ENCODE peak calls at places on chromosome 4, in eight cellular contexts. K is fibroblast of the conjunctiva; M is nephron progenitor cell; V is PC-3; Q is RCC 7860; Z is effector memory CD8-positive, alpha-beta T cell; I is smooth muscle cell of the brain vasculature; N is brain microvascular endothelial cell. O is an unnamed sample.

GRCh38 chr4:5424211-5424610 is 284.1 kb downstream of the EVC2 start:
- DNase-seq in K (no peak), M (no peak), V (no peak), Q (no peak), Z (no peak), I (no peak), N (no peak), O (no peak)

GRCh38 chr4:88382621-88383020 is 4.0 kb downstream of the HERC6 start:
- DNase-seq in K (no peak), M (no peak), V (no peak), Q (no peak), Z (peak), I (no peak), N (no peak), O (no peak)

GRCh38 chr4:182085051-182085480 is 158.1 kb upstream of the TENM3 start:
- DNase-seq in K (no peak), M (no peak), V (no peak), Q (peak), Z (no peak), I (no peak), N (peak), O (peak)

GRCh38 chr4:54937501-54937900 is 187.9 kb downstream of the KDR start:
- DNase-seq in K (no peak), M (no peak), V (peak), Q (no peak), Z (no peak), I (no peak), N (peak), O (no peak)

GRCh38 chr4:79651516-79651915 is 243.5 kb upstream of the GK2 start:
- DNase-seq in K (no peak), M (no peak), V (no peak), Q (no peak), Z (no peak), I (no peak), N (peak), O (peak)

GRCh38 chr4:108693819-108694218 is 43.4 kb downstream of the OSTC start:
- DNase-seq in K (no peak), M (no peak), V (no peak), Q (no peak), Z (no peak), I (no peak), N (no peak), O (no peak)

GRCh38 chr4:57102050-57102564 is 8.1 kb downstream of the IGFBP7 start:
- DNase-seq in K (peak), M (no peak), V (peak), Q (peak), Z (no peak), I (peak), N (peak), O (peak)

GRCh38 chr4:152684587-152684986 is 4.8 kb upstream of the TMEM154 start:
- DNase-seq in K (no peak), M (no peak), V (no peak), Q (no peak), Z (no peak), I (no peak), N (no peak), O (no peak)

GRCh38 chr4:34178476-34178875 is 2065.8 kb downstream of the ARAP2 start:
- DNase-seq in K (no peak), M (no peak), V (no peak), Q (no peak), Z (no peak), I (no peak), N (no peak), O (no peak)

GRCh38 chr4:82989567-82990429 is 20.8 kb downstream of the LIN54 start:
- DNase-seq in K (no peak), M (no peak), V (no peak), Q (no peak), Z (no peak), I (no peak), N (no peak), O (no peak)

O was measured in SJCRH30.